ENCODE peak calls at places on chromosomes 12 and 14, in nine cellular contexts. B is Calu3; P is SK-N-MC; S is NCI-H1105; K is NCI-H2029; U is cerebellum; C is activated gamma-delta T cell treated with Interleukin-2 at 50 U/mL for 16 hours; W is effector CD4-positive, alpha-beta T cell; V is thoracic aorta. J is an unnamed sample.

GRCh38 chr14:65469903-65470302 is 57.4 kb downstream of the FUT8 start:
- DNase-seq in K (no peak), U (peak; percentile 42), V (no peak), S (no peak), B (no peak), C (no peak), P (no peak), W (no peak), J (no peak)

GRCh38 chr14:99481745-99482099 is 513 bp downstream of the CCNK start:
- DNase-seq in C (no peak), B (peak; percentile 6), K (no peak), P (no peak), V (no peak), W (peak; percentile 8), U (no peak), S (no peak), J (no peak)

GRCh38 chr12:116384629-116385485 is 107.4 kb upstream of the MED13L start:
- DNase-seq in U (no peak), W (no peak), V (no peak), K (peak; percentile 65), S (peak; percentile 13), C (no peak), B (no peak), P (no peak), J (no peak)

GRCh38 chr14:50533806-50534205 is 1.4 kb upstream of the MAP4K5 start:
- DNase-seq in B (no peak), U (no peak), P (no peak), W (no peak), K (no peak), V (no peak), C (no peak), S (no peak), J (no peak)

GRCh38 chr14:55129428-55130193 is 559 bp downstream of the LGALS3 start:
- DNase-seq in U (peak; percentile 11), W (peak; percentile 42), B (peak; percentile 58), V (peak; percentile 26), S (no peak), P (no peak), K (peak; percentile 6), C (peak; percentile 38), J (no peak)

GRCh38 chr12:57474862-57475261 is 4.8 kb downstream of the ARHGAP9 start:
- DNase-seq in K (peak; percentile 21), C (no peak), S (peak; percentile 27), B (no peak), U (peak; percentile 74), P (no peak), V (no peak), W (no peak), J (no peak)

GRCh38 chr12:34106172-34106571 is 83.9 kb downstream of the ALG10 start:
- DNase-seq in P (no peak), K (no peak), U (no peak), V (no peak), W (no peak), S (no peak), B (no peak), C (no peak), J (no peak)

GRCh38 chr12:54220092-54220557 is 31.3 kb upstream of the SMUG1 start:
- DNase-seq in P (peak; percentile 58), K (peak; percentile 41), U (peak; percentile 63), B (peak; percentile 76), W (peak; percentile 41), S (peak; percentile 28), C (peak; percentile 57), V (no peak), J (no peak)

GRCh38 chr14:54396183-54396492 is 669 bp upstream of the CDKN3 start:
- DNase-seq in U (no peak), B (peak; percentile 5), P (no peak), C (no peak), S (no peak), W (no peak), V (no peak), K (no peak), J (no peak)

GRCh38 chr14:103838117-103838516 is 9.3 kb downstream of the PPP1R13B start:
- DNase-seq in V (no peak), W (no peak), B (no peak), K (no peak), P (no peak), C (no peak), S (no peak), U (no peak), J (no peak)

GRCh38 chr14:56322531-56322930 is 204.3 kb downstream of the PELI2 start:
- DNase-seq in U (no peak), P (no peak), S (no peak), K (peak; percentile 56), B (no peak), V (no peak), W (no peak), C (no peak), J (no peak)